ENCODE peak calls at places on chromosomes 13 and 19, in six cellular contexts. X is spleen; S is NCI-H2029; F is kidney glomerular epithelial cell; G is stimulated activated CD8-positive, alpha-beta memory T cell treated with anti-CD3 and anti-CD28 coated beads, Interleukin-4, amount 100 ng/mL, for 1 hour; H is suprapubic skin. K is an unnamed sample.

GRCh38 chr13:49303533-49304252 is 56.0 kb downstream of the CDADC1 start:
- DNase-seq in X (peak; percentile 85), S (no peak), F (no peak), G (no peak), H (no peak), K (no peak)

GRCh38 chr13:21637296-21637695 is 33.3 kb upstream of the MICU2 start:
- DNase-seq in X (peak; percentile 76), S (peak; percentile 61), F (peak; percentile 80), G (no peak), H (no peak), K (peak; percentile 14)

GRCh38 chr13:80363890-80364503 is 23.1 kb upstream of the SPRY2 start:
- DNase-seq in X (no peak), S (no peak), F (peak; percentile 40), G (no peak), H (no peak), K (no peak)

GRCh38 chr13:99067160-99067985 is 89.5 kb upstream of the DOCK9 start:
- DNase-seq in X (no peak), S (no peak), F (peak; percentile 80), G (no peak), H (no peak), K (no peak)

GRCh38 chr13:61350351-61350750 is 65.3 kb downstream of the PCDH20 start:
- DNase-seq in X (no peak), S (no peak), F (peak; percentile 72), G (no peak), H (no peak), K (no peak)

GRCh38 chr13:69092615-69093322 is 1014.9 kb upstream of the ATXN8OS start:
- DNase-seq in X (no peak), S (no peak), F (no peak), G (no peak), H (no peak), K (no peak)

GRCh38 chr19:11453468-11454341 is 18.3 kb downstream of the PRKCSH start:
- DNase-seq in X (no peak), S (no peak), F (no peak), G (no peak), H (no peak), K (peak; percentile 30)

GRCh38 chr19:18167975-18168645 is 5.5 kb upstream of the IFI30 start:
- DNase-seq in X (peak; percentile 89), S (no peak), F (no peak), G (no peak), H (no peak), K (peak; percentile 64)

GRCh38 chr13:51158365-51158764 is 47.3 kb upstream of the C13orf42 start:
- DNase-seq in X (no peak), S (no peak), F (no peak), G (no peak), H (no peak), K (no peak)

GRCh38 chr13:32902898-32903297 is 113.3 kb upstream of the KL start:
- DNase-seq in X (no peak), S (no peak), F (no peak), G (no peak), H (peak; percentile 86), K (no peak)

GRCh38 chr19:2274937-2275535 is 6.9 kb downstream of the PEAK3 start:
- DNase-seq in X (peak; percentile 89), S (no peak), F (peak; percentile 43), G (no peak), H (no peak), K (peak; percentile 38)

GRCh38 chr19:963401-964022 is 20.6 kb upstream of the WDR18 start:
- DNase-seq in X (no peak), S (no peak), F (no peak), G (no peak), H (no peak), K (no peak)

GRCh38 chr13:98234348-98234747 is 57.3 kb upstream of the RNF113B start:
- DNase-seq in X (no peak), S (no peak), F (no peak), G (no peak), H (no peak), K (no peak)

GRCh38 chr19:43425567-43426392 is 11.1 kb downstream of the TEX101 start:
- DNase-seq in X (no peak), S (peak; percentile 67), F (peak; percentile 40), G (no peak), H (no peak), K (no peak)

GRCh38 chr19:39270091-39270871 is 2.1 kb downstream of the IFNL2 start:
- DNase-seq in X (no peak), S (peak; percentile 72), F (no peak), G (no peak), H (peak; percentile 37), K (no peak)